ENCODE peak calls at places on chromosome 4, in four cellular contexts. One of them, this sample, is unnamed.

GRCh38 chr4:25925486-25926201 is 11.6 kb downstream of the SMIM20 start:
- DNase-seq in astrocyte of the spinal cord: peak; percentile 33
- DNase-seq in AG10803: peak; percentile 41
- DNase-seq in fibroblast of pulmonary artery: peak; percentile 52
- DNase-seq in this sample: peak; percentile 49

GRCh38 chr4:29551813-29552212 is 1168.4 kb upstream of the PCDH7 start:
- DNase-seq in astrocyte of the spinal cord: no peak
- DNase-seq in AG10803: no peak
- DNase-seq in fibroblast of pulmonary artery: no peak
- DNase-seq in this sample: peak; percentile 45

GRCh38 chr4:165027762-165028402 is 3.9 kb upstream of the TRIM60 start:
- DNase-seq in astrocyte of the spinal cord: no peak
- DNase-seq in AG10803: no peak
- DNase-seq in fibroblast of pulmonary artery: peak; percentile 9
- DNase-seq in this sample: peak; percentile 31

GRCh38 chr4:17966312-17966711 is 55.2 kb downstream of the LCORL start:
- DNase-seq in astrocyte of the spinal cord: no peak
- DNase-seq in AG10803: no peak
- DNase-seq in fibroblast of pulmonary artery: no peak
- DNase-seq in this sample: no peak

GRCh38 chr4:129342820-129343219 is 246.9 kb downstream of the C4orf33 start:
- DNase-seq in astrocyte of the spinal cord: peak; percentile 74
- DNase-seq in AG10803: peak; percentile 81
- DNase-seq in fibroblast of pulmonary artery: peak; percentile 92
- DNase-seq in this sample: peak; percentile 81

GRCh38 chr4:176755624-176756023 is 37.1 kb downstream of the VEGFC start:
- DNase-seq in astrocyte of the spinal cord: no peak
- DNase-seq in AG10803: no peak
- DNase-seq in fibroblast of pulmonary artery: no peak
- DNase-seq in this sample: no peak

GRCh38 chr4:72418458-72418857 is 150.6 kb downstream of the ADAMTS3 start:
- DNase-seq in astrocyte of the spinal cord: peak; percentile 80
- DNase-seq in AG10803: peak; percentile 85
- DNase-seq in fibroblast of pulmonary artery: peak; percentile 88
- DNase-seq in this sample: peak; percentile 20

GRCh38 chr4:27084685-27085356 is 224.2 kb downstream of the STIM2 start:
- DNase-seq in astrocyte of the spinal cord: peak; percentile 34
- DNase-seq in AG10803: no peak
- DNase-seq in fibroblast of pulmonary artery: peak; percentile 14
- DNase-seq in this sample: peak; percentile 3

GRCh38 chr4:156303708-156304107 is 350.0 kb upstream of the CTSO start:
- DNase-seq in astrocyte of the spinal cord: no peak
- DNase-seq in AG10803: no peak
- DNase-seq in fibroblast of pulmonary artery: no peak
- DNase-seq in this sample: no peak

GRCh38 chr4:138301536-138301935 is 59.4 kb upstream of the SLC7A11 start:
- DNase-seq in astrocyte of the spinal cord: no peak
- DNase-seq in AG10803: no peak
- DNase-seq in fibroblast of pulmonary artery: no peak
- DNase-seq in this sample: peak; percentile 33

GRCh38 chr4:11589676-11590075 is 161.0 kb upstream of the HS3ST1 start:
- DNase-seq in astrocyte of the spinal cord: peak; percentile 59
- DNase-seq in AG10803: no peak
- DNase-seq in fibroblast of pulmonary artery: peak; percentile 55
- DNase-seq in this sample: no peak

GRCh38 chr4:137705171-137705783 is 173.0 kb upstream of the PCDH18 start:
- DNase-seq in astrocyte of the spinal cord: peak; percentile 91
- DNase-seq in AG10803: peak; percentile 83
- DNase-seq in fibroblast of pulmonary artery: peak; percentile 97
- DNase-seq in this sample: peak; percentile 100

GRCh38 chr4:158896459-158897238 is 127.8 kb downstream of the FNIP2 start:
- DNase-seq in astrocyte of the spinal cord: no peak
- DNase-seq in AG10803: no peak
- DNase-seq in fibroblast of pulmonary artery: peak; percentile 73
- DNase-seq in this sample: peak; percentile 37

GRCh38 chr4:6278801-6279197 is 9.1 kb downstream of the WFS1 start:
- DNase-seq in astrocyte of the spinal cord: peak; percentile 12
- DNase-seq in AG10803: no peak
- DNase-seq in fibroblast of pulmonary artery: peak; percentile 62
- DNase-seq in this sample: peak; percentile 78

GRCh38 chr4:168652818-168653217 is 156.0 kb downstream of the PALLD start:
- DNase-seq in astrocyte of the spinal cord: no peak
- DNase-seq in AG10803: no peak
- DNase-seq in fibroblast of pulmonary artery: no peak
- DNase-seq in this sample: no peak

GRCh38 chr4:29213020-29213419 is 1507.1 kb upstream of the PCDH7 start:
- DNase-seq in astrocyte of the spinal cord: no peak
- DNase-seq in AG10803: no peak
- DNase-seq in fibroblast of pulmonary artery: no peak
- DNase-seq in this sample: no peak

GRCh38 chr4:38328963-38329729 is 334.9 kb upstream of the KLF3 start:
- DNase-seq in astrocyte of the spinal cord: no peak
- DNase-seq in AG10803: no peak
- DNase-seq in fibroblast of pulmonary artery: no peak
- DNase-seq in this sample: no peak

GRCh38 chr4:90792689-90793088 is 665.5 kb downstream of the CCSER1 start:
- DNase-seq in astrocyte of the spinal cord: no peak
- DNase-seq in AG10803: no peak
- DNase-seq in fibroblast of pulmonary artery: no peak
- DNase-seq in this sample: no peak

GRCh38 chr4:109735566-109736454 is 5.9 kb upstream of the PLA2G12A start:
- DNase-seq in astrocyte of the spinal cord: no peak
- DNase-seq in AG10803: no peak
- DNase-seq in fibroblast of pulmonary artery: peak; percentile 41
- DNase-seq in this sample: peak; percentile 56

GRCh38 chr4:13207224-13207623 is 276.9 kb downstream of the RAB28 start:
- DNase-seq in astrocyte of the spinal cord: no peak
- DNase-seq in AG10803: no peak
- DNase-seq in fibroblast of pulmonary artery: no peak
- DNase-seq in this sample: peak; percentile 3

GRCh38 chr4:146243141-146243882 is 29.0 kb downstream of the REELD1 start:
- DNase-seq in astrocyte of the spinal cord: no peak
- DNase-seq in AG10803: no peak
- DNase-seq in fibroblast of pulmonary artery: peak; percentile 28
- DNase-seq in this sample: no peak

GRCh38 chr4:65669008-65669971 is 999 bp downstream of the EPHA5 start:
- DNase-seq in astrocyte of the spinal cord: peak; percentile 55
- DNase-seq in AG10803: peak; percentile 0
- DNase-seq in fibroblast of pulmonary artery: peak; percentile 47
- DNase-seq in this sample: no peak

GRCh38 chr4:87012265-87012953 is 77.6 kb downstream of the AFF1 start:
- DNase-seq in astrocyte of the spinal cord: no peak
- DNase-seq in AG10803: no peak
- DNase-seq in fibroblast of pulmonary artery: no peak
- DNase-seq in this sample: no peak
- H3K4me3 ChIP-seq in astrocyte of the spinal cord: no peak overlapping the region
- H3K4me3 ChIP-seq in AG10803: no peak overlapping the region
- H3K4me3 ChIP-seq in fibroblast of pulmonary artery: no peak overlapping the region
- H3K4me3 ChIP-seq in this sample: no peak overlapping the region

GRCh38 chr4:173418636-173419035 is 19.7 kb upstream of the SCRG1 start:
- DNase-seq in astrocyte of the spinal cord: no peak
- DNase-seq in AG10803: no peak
- DNase-seq in fibroblast of pulmonary artery: no peak
- DNase-seq in this sample: no peak
- TF ChIP-seq CTCF in astrocyte of the spinal cord: no peak
- TF ChIP-seq CTCF in AG10803: no peak
- TF ChIP-seq CTCF in fibroblast of pulmonary artery: no peak
- TF ChIP-seq CTCF in this sample: no peak

DNA sequence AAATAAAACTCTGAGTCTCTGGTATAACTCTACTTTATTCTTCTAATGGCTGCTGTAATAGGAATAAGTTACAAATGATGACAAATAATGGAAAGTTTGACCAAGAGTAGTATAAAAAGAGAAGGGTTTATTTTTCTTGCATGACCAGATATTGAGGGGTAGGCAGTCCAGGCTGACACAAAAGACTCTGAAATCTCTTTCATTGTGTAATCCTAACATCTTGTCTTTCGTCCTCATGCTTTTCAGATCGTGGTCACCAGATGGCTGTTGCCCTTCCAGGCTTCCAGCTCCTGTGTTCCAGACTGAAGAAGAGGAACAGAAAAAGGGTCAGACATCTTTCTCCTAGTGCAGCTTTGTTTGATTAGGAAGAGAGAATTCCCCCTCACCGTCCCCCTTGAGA is 176.9 kb upstream of the GK2 start:
- DNase-seq in astrocyte of the spinal cord: no peak
- DNase-seq in AG10803: no peak
- DNase-seq in fibroblast of pulmonary artery: no peak
- DNase-seq in this sample: no peak
- H3K4me3 ChIP-seq in astrocyte of the spinal cord: no peak overlapping the region
- H3K4me3 ChIP-seq in AG10803: no peak overlapping the region
- H3K4me3 ChIP-seq in fibroblast of pulmonary artery: no peak overlapping the region
- H3K4me3 ChIP-seq in this sample: no peak overlapping the region

DNA sequence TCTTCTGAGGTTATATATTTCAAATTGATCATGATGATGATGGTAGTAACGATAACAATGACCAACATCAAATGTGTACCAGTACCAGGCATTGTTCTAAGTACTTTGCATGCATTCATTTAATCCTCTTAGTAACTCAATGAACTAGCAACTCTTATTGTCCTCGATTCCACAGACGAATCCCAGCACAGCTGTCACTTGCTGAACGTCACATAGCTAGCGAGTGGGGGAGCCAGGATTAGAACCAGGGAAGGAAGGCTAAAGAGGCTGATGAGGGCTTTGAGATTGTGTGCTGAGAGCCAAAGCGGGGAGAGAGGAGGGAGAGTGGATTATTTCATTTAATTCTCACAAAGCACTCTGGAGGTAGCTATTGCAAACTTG is 103.6 kb downstream of the PHOX2B start:
- DNase-seq in astrocyte of the spinal cord: no peak
- DNase-seq in AG10803: no peak
- DNase-seq in fibroblast of pulmonary artery: no peak
- DNase-seq in this sample: no peak
- TF ChIP-seq CTCF in astrocyte of the spinal cord: no peak
- TF ChIP-seq CTCF in AG10803: no peak
- TF ChIP-seq CTCF in fibroblast of pulmonary artery: no peak
- TF ChIP-seq CTCF in this sample: no peak

DNA sequence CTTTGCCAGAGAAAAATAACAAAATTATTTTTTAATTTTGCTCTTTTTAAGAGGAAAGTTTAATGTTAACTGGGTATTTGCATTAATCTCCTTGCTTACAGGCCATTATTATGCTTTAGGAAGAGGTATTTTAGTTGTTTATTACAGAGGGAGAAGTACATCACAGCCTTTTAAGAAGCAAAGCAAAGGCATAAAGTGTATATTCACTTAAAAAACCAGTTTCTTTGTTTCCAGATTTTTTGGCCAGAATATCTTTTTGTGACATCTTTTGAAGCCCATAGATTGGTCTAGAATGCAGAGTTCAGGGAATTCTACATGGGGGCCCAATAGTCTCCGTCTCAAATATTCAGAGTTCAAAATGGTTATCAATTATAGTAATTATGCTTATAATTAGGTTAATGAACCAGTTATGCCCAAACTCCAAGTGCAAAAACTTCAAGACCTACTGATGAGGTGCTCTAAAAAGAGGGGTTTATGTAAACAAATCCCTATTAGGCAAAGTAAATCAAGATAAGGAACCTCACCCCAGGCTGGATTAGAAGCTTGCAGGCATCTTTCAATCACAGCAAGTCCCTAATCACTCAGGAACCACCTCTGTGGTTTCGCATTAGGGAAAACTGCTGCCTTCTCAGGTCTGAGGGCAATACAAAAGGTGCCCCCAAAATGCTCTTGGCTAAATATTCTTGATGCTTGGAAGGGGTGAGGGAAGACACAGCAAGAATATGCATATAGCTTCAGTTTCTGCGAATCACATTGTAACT is 1.4 kb downstream of the CXXC4 start:
- DNase-seq in astrocyte of the spinal cord: no peak
- DNase-seq in AG10803: no peak
- DNase-seq in fibroblast of pulmonary artery: no peak
- DNase-seq in this sample: no peak
- H3K4me3 ChIP-seq in astrocyte of the spinal cord: no peak overlapping the region
- H3K4me3 ChIP-seq in AG10803: no peak overlapping the region
- H3K4me3 ChIP-seq in fibroblast of pulmonary artery: no peak overlapping the region
- H3K4me3 ChIP-seq in this sample: no peak overlapping the region

GRCh38 chr4:10061650-10062415 is 40.5 kb upstream of the SLC2A9 start:
- DNase-seq in astrocyte of the spinal cord: no peak
- DNase-seq in AG10803: peak; percentile 32
- DNase-seq in fibroblast of pulmonary artery: peak; percentile 28
- DNase-seq in this sample: peak; percentile 18

GRCh38 chr4:10056334-10057022 is 35.2 kb upstream of the SLC2A9 start:
- DNase-seq in astrocyte of the spinal cord: no peak
- DNase-seq in AG10803: no peak
- DNase-seq in fibroblast of pulmonary artery: no peak
- DNase-seq in this sample: no peak

GRCh38 chr4:10057023-10057395 is 35.7 kb upstream of the SLC2A9 start:
- DNase-seq in astrocyte of the spinal cord: no peak
- DNase-seq in AG10803: no peak
- DNase-seq in fibroblast of pulmonary artery: no peak
- DNase-seq in this sample: no peak

GRCh38 chr4:10055871-10056270 is 34.6 kb upstream of the SLC2A9 start:
- DNase-seq in astrocyte of the spinal cord: no peak
- DNase-seq in AG10803: no peak
- DNase-seq in fibroblast of pulmonary artery: peak; percentile 35
- DNase-seq in this sample: no peak

DNA sequence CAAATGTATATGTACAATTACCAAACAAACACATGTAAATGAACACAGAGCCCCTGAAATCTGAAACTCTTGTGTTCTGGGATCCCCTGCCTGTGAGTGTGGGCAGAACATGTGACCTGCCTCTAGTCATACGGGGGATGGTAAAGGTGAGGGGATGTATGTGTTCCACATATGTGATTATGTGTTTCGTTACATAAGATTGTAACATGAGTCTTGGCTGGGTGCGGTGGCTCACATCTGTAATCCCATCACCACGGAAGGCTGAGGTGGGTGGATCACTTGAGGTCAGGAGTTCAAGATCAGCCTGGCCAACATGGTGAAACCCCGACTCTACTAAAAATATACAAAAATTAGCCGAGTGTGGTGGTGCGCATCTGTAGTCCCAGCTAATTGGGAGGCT is 37.1 kb upstream of the SLC2A9 start:
- DNase-seq in astrocyte of the spinal cord: no peak
- DNase-seq in AG10803: no peak
- DNase-seq in fibroblast of pulmonary artery: no peak
- DNase-seq in this sample: no peak
- TF ChIP-seq CTCF in astrocyte of the spinal cord: no peak
- TF ChIP-seq CTCF in AG10803: no peak
- TF ChIP-seq CTCF in fibroblast of pulmonary artery: no peak
- TF ChIP-seq CTCF in this sample: no peak

GRCh38 chr4:46388860-46389259 is 1.1 kb downstream of the GABRA2 start:
- DNase-seq in astrocyte of the spinal cord: no peak
- DNase-seq in AG10803: no peak
- DNase-seq in fibroblast of pulmonary artery: no peak
- DNase-seq in this sample: peak; percentile 4
- H3K4me3 ChIP-seq in astrocyte of the spinal cord: peak overlapping the region; percentile 33
- H3K4me3 ChIP-seq in AG10803: no peak overlapping the region
- H3K4me3 ChIP-seq in fibroblast of pulmonary artery: peak overlapping the region; percentile 43
- H3K4me3 ChIP-seq in this sample: peak overlapping the region; percentile 47

This sample was measured in fibroblast of villous mesenchyme.